ENCODE peak calls at places on chromosomes 11 and 22, in ten cellular contexts. One of them, this sample, is unnamed.

GRCh38 chr11:92687724-92688123 is 281.7 kb upstream of the MTNR1B start:
- DNase-seq in brain microvascular endothelial cell: no peak
- DNase-seq in activated CD4-positive, alpha-beta T cell treated with anti-CD3 and anti-CD28 coated beads for 24 hours: no peak
- DNase-seq in NCI-H1092: no peak
- DNase-seq in RCC 7860: no peak
- DNase-seq in tibial artery: no peak
- DNase-seq in NCI-H1417: no peak
- DNase-seq in head of caudate nucleus: no peak
- DNase-seq in spleen: no peak
- DNase-seq in NCI-H2081: no peak
- DNase-seq in this sample: no peak

GRCh38 chr11:20353829-20354434 is 9.6 kb upstream of the HTATIP2 start:
- DNase-seq in tibial artery: no peak
- DNase-seq in NCI-H1417: peak
- DNase-seq in NCI-H2081: peak
- DNase-seq in RCC 7860: no peak
- DNase-seq in spleen: no peak
- DNase-seq in brain microvascular endothelial cell: peak
- DNase-seq in head of caudate nucleus: peak
- DNase-seq in NCI-H1092: peak
- DNase-seq in activated CD4-positive, alpha-beta T cell treated with anti-CD3 and anti-CD28 coated beads for 24 hours: no peak
- DNase-seq in this sample: peak

GRCh38 chr11:20668844-20669832 is at the start of gene NELL1:
- DNase-seq in spleen: no peak
- DNase-seq in NCI-H1417: peak
- DNase-seq in NCI-H2081: peak
- DNase-seq in RCC 7860: no peak
- DNase-seq in NCI-H1092: peak
- DNase-seq in activated CD4-positive, alpha-beta T cell treated with anti-CD3 and anti-CD28 coated beads for 24 hours: no peak
- DNase-seq in head of caudate nucleus: no peak
- DNase-seq in brain microvascular endothelial cell: no peak
- DNase-seq in tibial artery: no peak
- DNase-seq in this sample: no peak

GRCh38 chr11:608751-609354 is 6.9 kb downstream of the IRF7 start:
- DNase-seq in tibial artery: no peak
- DNase-seq in RCC 7860: no peak
- DNase-seq in head of caudate nucleus: no peak
- DNase-seq in spleen: no peak
- DNase-seq in NCI-H1417: no peak
- DNase-seq in brain microvascular endothelial cell: no peak
- DNase-seq in NCI-H2081: no peak
- DNase-seq in activated CD4-positive, alpha-beta T cell treated with anti-CD3 and anti-CD28 coated beads for 24 hours: no peak
- DNase-seq in NCI-H1092: no peak
- DNase-seq in this sample: no peak

GRCh38 chr11:31340903-31341572 is 28.5 kb downstream of the DCDC1 start:
- DNase-seq in NCI-H2081: peak
- DNase-seq in head of caudate nucleus: no peak
- DNase-seq in NCI-H1417: peak
- DNase-seq in activated CD4-positive, alpha-beta T cell treated with anti-CD3 and anti-CD28 coated beads for 24 hours: no peak
- DNase-seq in spleen: no peak
- DNase-seq in RCC 7860: peak
- DNase-seq in brain microvascular endothelial cell: peak
- DNase-seq in tibial artery: no peak
- DNase-seq in NCI-H1092: no peak
- DNase-seq in this sample: peak

GRCh38 chr22:35540600-35541253 is at the start of gene RASD2:
- DNase-seq in NCI-H1092: peak
- DNase-seq in NCI-H1417: no peak
- DNase-seq in spleen: no peak
- DNase-seq in RCC 7860: peak
- DNase-seq in head of caudate nucleus: peak
- DNase-seq in brain microvascular endothelial cell: no peak
- DNase-seq in tibial artery: no peak
- DNase-seq in NCI-H2081: no peak
- DNase-seq in activated CD4-positive, alpha-beta T cell treated with anti-CD3 and anti-CD28 coated beads for 24 hours: peak
- DNase-seq in this sample: no peak

GRCh38 chr22:23286296-23286695 is 106.0 kb downstream of the BCR start:
- DNase-seq in NCI-H2081: no peak
- DNase-seq in activated CD4-positive, alpha-beta T cell treated with anti-CD3 and anti-CD28 coated beads for 24 hours: no peak
- DNase-seq in spleen: no peak
- DNase-seq in head of caudate nucleus: no peak
- DNase-seq in NCI-H1417: no peak
- DNase-seq in tibial artery: no peak
- DNase-seq in RCC 7860: no peak
- DNase-seq in brain microvascular endothelial cell: no peak
- DNase-seq in NCI-H1092: no peak
- DNase-seq in this sample: no peak

GRCh38 chr11:69439127-69439526 is 42.3 kb upstream of the LINC01488 start:
- DNase-seq in tibial artery: no peak
- DNase-seq in RCC 7860: no peak
- DNase-seq in head of caudate nucleus: no peak
- DNase-seq in NCI-H1417: no peak
- DNase-seq in activated CD4-positive, alpha-beta T cell treated with anti-CD3 and anti-CD28 coated beads for 24 hours: no peak
- DNase-seq in NCI-H1092: no peak
- DNase-seq in NCI-H2081: no peak
- DNase-seq in brain microvascular endothelial cell: no peak
- DNase-seq in spleen: peak
- DNase-seq in this sample: no peak

GRCh38 chr11:121499405-121499804 is 46.6 kb upstream of the SORL1-AS1 start:
- DNase-seq in head of caudate nucleus: no peak
- DNase-seq in spleen: no peak
- DNase-seq in NCI-H1417: no peak
- DNase-seq in NCI-H2081: no peak
- DNase-seq in tibial artery: no peak
- DNase-seq in brain microvascular endothelial cell: no peak
- DNase-seq in activated CD4-positive, alpha-beta T cell treated with anti-CD3 and anti-CD28 coated beads for 24 hours: no peak
- DNase-seq in NCI-H1092: no peak
- DNase-seq in RCC 7860: no peak
- DNase-seq in this sample: no peak

GRCh38 chr11:59943996-59944395 is 5.8 kb downstream of the OOSP1 start:
- DNase-seq in spleen: no peak
- DNase-seq in tibial artery: no peak
- DNase-seq in RCC 7860: no peak
- DNase-seq in brain microvascular endothelial cell: no peak
- DNase-seq in NCI-H1417: no peak
- DNase-seq in head of caudate nucleus: no peak
- DNase-seq in activated CD4-positive, alpha-beta T cell treated with anti-CD3 and anti-CD28 coated beads for 24 hours: no peak
- DNase-seq in NCI-H1092: no peak
- DNase-seq in NCI-H2081: no peak
- DNase-seq in this sample: no peak

GRCh38 chr22:40028098-40028425 is 33.3 kb downstream of the FAM83F start:
- DNase-seq in activated CD4-positive, alpha-beta T cell treated with anti-CD3 and anti-CD28 coated beads for 24 hours: no peak
- DNase-seq in tibial artery: no peak
- DNase-seq in NCI-H1417: no peak
- DNase-seq in spleen: peak
- DNase-seq in brain microvascular endothelial cell: no peak
- DNase-seq in NCI-H2081: no peak
- DNase-seq in head of caudate nucleus: no peak
- DNase-seq in RCC 7860: no peak
- DNase-seq in NCI-H1092: no peak
- DNase-seq in this sample: no peak

GRCh38 chr11:1931326-1931725 is 11.8 kb downstream of the TNNT3 start:
- DNase-seq in spleen: peak
- DNase-seq in NCI-H1092: no peak
- DNase-seq in RCC 7860: no peak
- DNase-seq in brain microvascular endothelial cell: no peak
- DNase-seq in NCI-H2081: no peak
- DNase-seq in head of caudate nucleus: no peak
- DNase-seq in NCI-H1417: no peak
- DNase-seq in tibial artery: peak
- DNase-seq in activated CD4-positive, alpha-beta T cell treated with anti-CD3 and anti-CD28 coated beads for 24 hours: no peak
- DNase-seq in this sample: no peak

GRCh38 chr11:7672960-7673723 is at the start of gene CYB5R2:
- DNase-seq in tibial artery: peak
- DNase-seq in NCI-H2081: no peak
- DNase-seq in activated CD4-positive, alpha-beta T cell treated with anti-CD3 and anti-CD28 coated beads for 24 hours: no peak
- DNase-seq in NCI-H1092: no peak
- DNase-seq in spleen: no peak
- DNase-seq in RCC 7860: no peak
- DNase-seq in head of caudate nucleus: peak
- DNase-seq in brain microvascular endothelial cell: no peak
- DNase-seq in NCI-H1417: no peak
- DNase-seq in this sample: no peak

GRCh38 chr11:129374993-129375721 is 491 bp upstream of the BARX2 start:
- DNase-seq in RCC 7860: no peak
- DNase-seq in brain microvascular endothelial cell: no peak
- DNase-seq in NCI-H1417: peak
- DNase-seq in NCI-H1092: no peak
- DNase-seq in spleen: no peak
- DNase-seq in tibial artery: no peak
- DNase-seq in NCI-H2081: peak
- DNase-seq in head of caudate nucleus: peak
- DNase-seq in activated CD4-positive, alpha-beta T cell treated with anti-CD3 and anti-CD28 coated beads for 24 hours: no peak
- DNase-seq in this sample: no peak

GRCh38 chr22:44870021-44870420 is 117.6 kb downstream of the ARHGAP8 start:
- DNase-seq in NCI-H2081: no peak
- DNase-seq in RCC 7860: peak
- DNase-seq in spleen: no peak
- DNase-seq in NCI-H1417: no peak
- DNase-seq in activated CD4-positive, alpha-beta T cell treated with anti-CD3 and anti-CD28 coated beads for 24 hours: no peak
- DNase-seq in NCI-H1092: no peak
- DNase-seq in tibial artery: no peak
- DNase-seq in head of caudate nucleus: peak
- DNase-seq in brain microvascular endothelial cell: no peak
- DNase-seq in this sample: peak

GRCh38 chr11:88538088-88538487 is 200.6 kb upstream of the CTSC start:
- DNase-seq in activated CD4-positive, alpha-beta T cell treated with anti-CD3 and anti-CD28 coated beads for 24 hours: no peak
- DNase-seq in NCI-H2081: no peak
- DNase-seq in NCI-H1092: no peak
- DNase-seq in RCC 7860: no peak
- DNase-seq in spleen: no peak
- DNase-seq in head of caudate nucleus: no peak
- DNase-seq in tibial artery: no peak
- DNase-seq in brain microvascular endothelial cell: no peak
- DNase-seq in NCI-H1417: no peak
- DNase-seq in this sample: peak

GRCh38 chr11:10931761-10932700 is 74.2 kb upstream of the ZBED5 start:
- DNase-seq in tibial artery: peak
- DNase-seq in head of caudate nucleus: no peak
- DNase-seq in NCI-H2081: no peak
- DNase-seq in RCC 7860: no peak
- DNase-seq in NCI-H1417: peak
- DNase-seq in brain microvascular endothelial cell: peak
- DNase-seq in NCI-H1092: peak
- DNase-seq in activated CD4-positive, alpha-beta T cell treated with anti-CD3 and anti-CD28 coated beads for 24 hours: no peak
- DNase-seq in spleen: no peak
- DNase-seq in this sample: no peak

GRCh38 chr11:117722074-117722473 is 74.9 kb downstream of the DSCAML1 start:
- DNase-seq in RCC 7860: no peak
- DNase-seq in spleen: no peak
- DNase-seq in NCI-H1417: no peak
- DNase-seq in brain microvascular endothelial cell: no peak
- DNase-seq in head of caudate nucleus: no peak
- DNase-seq in tibial artery: no peak
- DNase-seq in NCI-H2081: no peak
- DNase-seq in activated CD4-positive, alpha-beta T cell treated with anti-CD3 and anti-CD28 coated beads for 24 hours: no peak
- DNase-seq in NCI-H1092: no peak
- DNase-seq in this sample: no peak

GRCh38 chr22:38697055-38697980 is 3.4 kb downstream of the JOSD1 start:
- DNase-seq in NCI-H1417: no peak
- DNase-seq in activated CD4-positive, alpha-beta T cell treated with anti-CD3 and anti-CD28 coated beads for 24 hours: no peak
- DNase-seq in spleen: no peak
- DNase-seq in head of caudate nucleus: no peak
- DNase-seq in tibial artery: no peak
- DNase-seq in brain microvascular endothelial cell: peak
- DNase-seq in NCI-H1092: no peak
- DNase-seq in NCI-H2081: no peak
- DNase-seq in RCC 7860: peak
- DNase-seq in this sample: no peak

GRCh38 chr22:31332010-31332409 is 14.1 kb downstream of the PATZ1 start:
- DNase-seq in activated CD4-positive, alpha-beta T cell treated with anti-CD3 and anti-CD28 coated beads for 24 hours: no peak
- DNase-seq in head of caudate nucleus: no peak
- DNase-seq in NCI-H1417: no peak
- DNase-seq in brain microvascular endothelial cell: no peak
- DNase-seq in tibial artery: no peak
- DNase-seq in spleen: no peak
- DNase-seq in NCI-H2081: no peak
- DNase-seq in NCI-H1092: no peak
- DNase-seq in RCC 7860: no peak
- DNase-seq in this sample: no peak

GRCh38 chr11:59285716-59286260 is 72.9 kb upstream of the OR5AN1 start:
- DNase-seq in tibial artery: no peak
- DNase-seq in NCI-H1417: no peak
- DNase-seq in spleen: no peak
- DNase-seq in NCI-H1092: no peak
- DNase-seq in RCC 7860: no peak
- DNase-seq in activated CD4-positive, alpha-beta T cell treated with anti-CD3 and anti-CD28 coated beads for 24 hours: no peak
- DNase-seq in head of caudate nucleus: no peak
- DNase-seq in brain microvascular endothelial cell: no peak
- DNase-seq in NCI-H2081: no peak
- DNase-seq in this sample: no peak

GRCh38 chr22:49202226-49202625 is 625.4 kb downstream of the BRD1 start:
- DNase-seq in NCI-H1417: no peak
- DNase-seq in spleen: peak
- DNase-seq in NCI-H1092: no peak
- DNase-seq in head of caudate nucleus: no peak
- DNase-seq in tibial artery: peak
- DNase-seq in RCC 7860: no peak
- DNase-seq in activated CD4-positive, alpha-beta T cell treated with anti-CD3 and anti-CD28 coated beads for 24 hours: no peak
- DNase-seq in brain microvascular endothelial cell: no peak
- DNase-seq in NCI-H2081: no peak
- DNase-seq in this sample: no peak

GRCh38 chr11:119651802-119652584 is 77.0 kb downstream of the NECTIN1 start:
- DNase-seq in NCI-H2081: no peak
- DNase-seq in head of caudate nucleus: no peak
- DNase-seq in RCC 7860: no peak
- DNase-seq in brain microvascular endothelial cell: no peak
- DNase-seq in tibial artery: no peak
- DNase-seq in NCI-H1417: no peak
- DNase-seq in spleen: no peak
- DNase-seq in activated CD4-positive, alpha-beta T cell treated with anti-CD3 and anti-CD28 coated beads for 24 hours: no peak
- DNase-seq in NCI-H1092: no peak
- DNase-seq in this sample: no peak

GRCh38 chr22:24580276-24580675 is 12.6 kb downstream of the LRRC75B start:
- DNase-seq in head of caudate nucleus: no peak
- DNase-seq in RCC 7860: peak
- DNase-seq in NCI-H2081: no peak
- DNase-seq in NCI-H1092: no peak
- DNase-seq in brain microvascular endothelial cell: no peak
- DNase-seq in spleen: no peak
- DNase-seq in tibial artery: no peak
- DNase-seq in activated CD4-positive, alpha-beta T cell treated with anti-CD3 and anti-CD28 coated beads for 24 hours: no peak
- DNase-seq in NCI-H1417: no peak
- DNase-seq in this sample: no peak

GRCh38 chr11:12185914-12186313 is 75.5 kb downstream of the MICAL2 start:
- DNase-seq in NCI-H1092: peak
- DNase-seq in NCI-H2081: no peak
- DNase-seq in activated CD4-positive, alpha-beta T cell treated with anti-CD3 and anti-CD28 coated beads for 24 hours: no peak
- DNase-seq in NCI-H1417: peak
- DNase-seq in tibial artery: no peak
- DNase-seq in brain microvascular endothelial cell: no peak
- DNase-seq in RCC 7860: peak
- DNase-seq in head of caudate nucleus: no peak
- DNase-seq in spleen: no peak
- DNase-seq in this sample: peak

GRCh38 chr11:65418431-65418680 is 4.2 kb upstream of the NEAT1 start:
- DNase-seq in NCI-H1092: no peak
- DNase-seq in NCI-H1417: no peak
- DNase-seq in NCI-H2081: no peak
- DNase-seq in RCC 7860: no peak
- DNase-seq in head of caudate nucleus: no peak
- DNase-seq in brain microvascular endothelial cell: no peak
- DNase-seq in tibial artery: no peak
- DNase-seq in activated CD4-positive, alpha-beta T cell treated with anti-CD3 and anti-CD28 coated beads for 24 hours: no peak
- DNase-seq in spleen: no peak
- DNase-seq in this sample: no peak

GRCh38 chr11:111419181-111419580 is 40.1 kb upstream of the POU2AF1 start:
- DNase-seq in NCI-H1092: no peak
- DNase-seq in RCC 7860: no peak
- DNase-seq in NCI-H2081: no peak
- DNase-seq in brain microvascular endothelial cell: no peak
- DNase-seq in tibial artery: no peak
- DNase-seq in NCI-H1417: no peak
- DNase-seq in head of caudate nucleus: no peak
- DNase-seq in spleen: no peak
- DNase-seq in activated CD4-positive, alpha-beta T cell treated with anti-CD3 and anti-CD28 coated beads for 24 hours: no peak
- DNase-seq in this sample: no peak

GRCh38 chr11:115418626-115419025 is 85.6 kb downstream of the CADM1 start:
- DNase-seq in head of caudate nucleus: no peak
- DNase-seq in NCI-H2081: no peak
- DNase-seq in brain microvascular endothelial cell: no peak
- DNase-seq in RCC 7860: no peak
- DNase-seq in NCI-H1092: no peak
- DNase-seq in tibial artery: no peak
- DNase-seq in spleen: no peak
- DNase-seq in NCI-H1417: no peak
- DNase-seq in activated CD4-positive, alpha-beta T cell treated with anti-CD3 and anti-CD28 coated beads for 24 hours: no peak
- DNase-seq in this sample: no peak

This sample was measured in HT1080.